ENCODE peak calls at places on chromosome 19, in six cellular contexts. One of them, this sample, is unnamed. For H3K4me1, the result is how much of the 10 kb centered on the place peaks cover.

GRCh38 chr19:16001481-16002312 is 52.9 kb downstream of the OR10H4 start:
- DNase-seq in endothelial cell of umbilical vein: peak
- DNase-seq in ovary: peak
- DNase-seq in heart left ventricle: no peak
- DNase-seq in body of pancreas: peak
- DNase-seq in IMR-90: peak
- DNase-seq in this sample: no peak

GRCh38 chr19:21138130-21138529 is 3.7 kb upstream of the ZNF431 start:
- DNase-seq in body of pancreas: no peak
- DNase-seq in ovary: no peak
- DNase-seq in endothelial cell of umbilical vein: no peak
- DNase-seq in IMR-90: no peak
- DNase-seq in heart left ventricle: no peak
- DNase-seq in this sample: no peak

GRCh38 chr19:54727562-54727961 is 3.3 kb downstream of the KIR3DL3 start:
- DNase-seq in heart left ventricle: no peak
- DNase-seq in ovary: no peak
- DNase-seq in IMR-90: no peak
- DNase-seq in body of pancreas: no peak
- DNase-seq in endothelial cell of umbilical vein: no peak
- DNase-seq in this sample: no peak

GRCh38 chr19:49908480-49909420 is 12.1 kb upstream of the IL4I1 start:
- DNase-seq in ovary: no peak
- DNase-seq in IMR-90: no peak
- DNase-seq in body of pancreas: no peak
- DNase-seq in endothelial cell of umbilical vein: no peak
- DNase-seq in heart left ventricle: no peak
- DNase-seq in this sample: no peak

GRCh38 chr19:13026478-13026999 is 31.3 kb downstream of the NFIX start:
- DNase-seq in body of pancreas: peak
- DNase-seq in IMR-90: peak
- DNase-seq in ovary: no peak
- DNase-seq in heart left ventricle: no peak
- DNase-seq in endothelial cell of umbilical vein: peak
- DNase-seq in this sample: no peak

GRCh38 chr19:9863759-9864158 is 28.6 kb downstream of the PIN1 start:
- DNase-seq in ovary: no peak
- DNase-seq in heart left ventricle: no peak
- DNase-seq in IMR-90: no peak
- DNase-seq in endothelial cell of umbilical vein: no peak
- DNase-seq in body of pancreas: no peak
- DNase-seq in this sample: no peak

GRCh38 chr19:21256722-21257121 is 72.5 kb downstream of the ZNF708 start:
- DNase-seq in IMR-90: peak
- DNase-seq in ovary: no peak
- DNase-seq in endothelial cell of umbilical vein: no peak
- DNase-seq in body of pancreas: no peak
- DNase-seq in heart left ventricle: no peak
- DNase-seq in this sample: no peak

GRCh38 chr19:50658438-50659317 is 9.4 kb downstream of the C19orf81 start:
- DNase-seq in endothelial cell of umbilical vein: peak
- DNase-seq in ovary: peak
- DNase-seq in body of pancreas: peak
- DNase-seq in IMR-90: peak
- DNase-seq in heart left ventricle: peak
- DNase-seq in this sample: no peak

GRCh38 chr19:12788682-12789097 is 2.6 kb upstream of the JUNB start:
- DNase-seq in body of pancreas: peak
- DNase-seq in ovary: peak
- DNase-seq in heart left ventricle: peak
- DNase-seq in IMR-90: peak
- DNase-seq in endothelial cell of umbilical vein: peak
- DNase-seq in this sample: no peak

GRCh38 chr19:8158411-8159074 is 9.2 kb upstream of the FBN3 start:
- DNase-seq in endothelial cell of umbilical vein: peak
- DNase-seq in heart left ventricle: peak
- DNase-seq in body of pancreas: peak
- DNase-seq in ovary: peak
- DNase-seq in IMR-90: peak
- DNase-seq in this sample: peak
- TF ChIP-seq POLR2A in endothelial cell of umbilical vein: no peak
- TF ChIP-seq POLR2A in heart left ventricle: no peak
- TF ChIP-seq POLR2A in body of pancreas: no peak
- TF ChIP-seq POLR2A in ovary: no peak
- TF ChIP-seq POLR2A in IMR-90: no peak
- TF ChIP-seq POLR2A in this sample: no peak

GRCh38 chr19:38647966-38648788 is 728 bp downstream of the ACTN4 start:
- DNase-seq in IMR-90: no peak
- DNase-seq in ovary: no peak
- DNase-seq in endothelial cell of umbilical vein: peak
- DNase-seq in body of pancreas: no peak
- DNase-seq in heart left ventricle: no peak
- DNase-seq in this sample: no peak

GRCh38 chr19:38648789-38649304 is 1.4 kb downstream of the ACTN4 start:
- DNase-seq in IMR-90: no peak
- DNase-seq in endothelial cell of umbilical vein: no peak
- DNase-seq in heart left ventricle: no peak
- DNase-seq in ovary: no peak
- DNase-seq in body of pancreas: no peak
- DNase-seq in this sample: no peak

GRCh38 chr19:38650911-38651584 is 3.6 kb downstream of the ACTN4 start:
- DNase-seq in IMR-90: peak
- DNase-seq in body of pancreas: no peak
- DNase-seq in endothelial cell of umbilical vein: peak
- DNase-seq in heart left ventricle: no peak
- DNase-seq in ovary: no peak
- DNase-seq in this sample: peak

GRCh38 chr19:38649305-38650179 is 2.1 kb downstream of the ACTN4 start:
- DNase-seq in heart left ventricle: no peak
- DNase-seq in ovary: no peak
- DNase-seq in IMR-90: no peak
- DNase-seq in body of pancreas: peak
- DNase-seq in endothelial cell of umbilical vein: peak
- DNase-seq in this sample: peak

DNA sequence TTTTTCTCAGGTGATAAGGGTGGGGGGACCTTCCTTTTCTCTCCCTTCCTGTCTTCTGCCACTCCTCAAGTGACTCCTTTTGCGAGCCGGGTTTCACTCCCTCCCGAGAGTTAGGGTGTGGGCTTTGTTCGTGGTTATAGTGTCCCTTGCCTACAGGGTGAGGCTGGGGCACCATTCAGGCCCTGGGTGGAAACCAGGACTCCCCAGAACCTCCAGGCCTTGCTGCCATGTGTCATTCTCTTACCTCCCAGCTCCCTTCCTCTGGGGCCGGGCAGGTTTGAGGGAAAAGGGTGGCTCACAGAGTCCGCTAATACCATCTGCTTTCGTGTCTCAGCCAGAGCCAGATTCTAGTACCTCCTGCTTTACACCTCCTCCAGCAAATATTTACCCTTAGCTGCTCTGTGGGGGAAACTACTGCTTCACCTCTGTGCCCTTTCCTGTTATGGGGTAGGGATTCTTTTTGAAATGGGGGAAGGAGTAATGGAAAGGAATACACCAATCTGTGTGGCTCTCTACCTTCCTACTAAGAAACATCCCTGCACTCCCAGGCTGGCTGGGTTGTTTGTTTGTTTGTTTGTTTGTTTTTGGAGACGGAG is 2.8 kb downstream of the ACTN4 start:
- DNase-seq in IMR-90: no peak
- DNase-seq in endothelial cell of umbilical vein: no peak
- DNase-seq in ovary: no peak
- DNase-seq in heart left ventricle: no peak
- DNase-seq in body of pancreas: no peak
- DNase-seq in this sample: no peak
- H3K4me1 ChIP-seq in IMR-90: under half
- H3K4me1 ChIP-seq in endothelial cell of umbilical vein: half or more
- H3K4me1 ChIP-seq in ovary: under half
- H3K4me1 ChIP-seq in heart left ventricle: under half
- H3K4me1 ChIP-seq in body of pancreas: half or more
- H3K4me1 ChIP-seq in this sample: half or more

GRCh38 chr19:18571564-18572344 is at the start of gene UBA52:
- DNase-seq in IMR-90: peak
- DNase-seq in body of pancreas: peak
- DNase-seq in heart left ventricle: peak
- DNase-seq in ovary: peak
- DNase-seq in endothelial cell of umbilical vein: peak
- DNase-seq in this sample: peak
- TF ChIP-seq POLR2A in IMR-90: peak
- TF ChIP-seq POLR2A in body of pancreas: peak
- TF ChIP-seq POLR2A in heart left ventricle: peak
- TF ChIP-seq POLR2A in ovary: peak
- TF ChIP-seq POLR2A in endothelial cell of umbilical vein: peak
- TF ChIP-seq POLR2A in this sample: peak

GRCh38 chr19:5996102-5996501 is 18.2 kb upstream of the RANBP3 start:
- DNase-seq in ovary: no peak
- DNase-seq in body of pancreas: no peak
- DNase-seq in heart left ventricle: no peak
- DNase-seq in IMR-90: no peak
- DNase-seq in endothelial cell of umbilical vein: no peak
- DNase-seq in this sample: no peak
- H3K4me1 ChIP-seq in ovary: under half
- H3K4me1 ChIP-seq in body of pancreas: under half
- H3K4me1 ChIP-seq in heart left ventricle: under half
- H3K4me1 ChIP-seq in IMR-90: under half
- H3K4me1 ChIP-seq in endothelial cell of umbilical vein: under half
- H3K4me1 ChIP-seq in this sample: under half

GRCh38 chr19:14648506-14648905 is 26.1 kb downstream of the ADGRE3 start:
- DNase-seq in ovary: no peak
- DNase-seq in heart left ventricle: no peak
- DNase-seq in body of pancreas: no peak
- DNase-seq in endothelial cell of umbilical vein: no peak
- DNase-seq in IMR-90: no peak
- DNase-seq in this sample: no peak
- TF ChIP-seq POLR2A in ovary: no peak
- TF ChIP-seq POLR2A in heart left ventricle: no peak
- TF ChIP-seq POLR2A in body of pancreas: no peak
- TF ChIP-seq POLR2A in endothelial cell of umbilical vein: no peak
- TF ChIP-seq POLR2A in IMR-90: no peak
- TF ChIP-seq POLR2A in this sample: no peak

DNA sequence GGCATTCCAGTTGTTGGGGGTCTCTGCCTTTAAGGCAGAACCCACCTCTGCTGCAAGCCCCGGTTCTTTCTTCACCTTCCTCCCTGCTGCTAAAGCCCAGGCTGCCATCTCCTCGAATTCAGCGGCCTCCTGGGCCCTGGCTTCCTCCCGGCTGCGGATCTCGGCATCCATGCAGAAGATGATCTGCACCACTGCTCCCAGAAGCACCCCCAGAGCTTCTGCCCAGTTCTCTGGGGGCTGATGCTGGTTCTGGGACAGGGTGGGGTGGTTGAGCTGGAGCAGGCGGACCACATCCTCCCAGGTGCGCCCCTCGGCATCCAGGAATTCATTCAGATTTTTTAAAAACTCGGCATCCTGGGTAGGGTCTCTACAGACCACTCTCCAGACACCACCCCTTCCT is 987 bp downstream of the PNMA8A start:
- DNase-seq in ovary: peak
- DNase-seq in endothelial cell of umbilical vein: no peak
- DNase-seq in body of pancreas: no peak
- DNase-seq in heart left ventricle: no peak
- DNase-seq in IMR-90: no peak
- DNase-seq in this sample: no peak
- H3K4me1 ChIP-seq in ovary: under half
- H3K4me1 ChIP-seq in endothelial cell of umbilical vein: under half
- H3K4me1 ChIP-seq in body of pancreas: under half
- H3K4me1 ChIP-seq in heart left ventricle: under half
- H3K4me1 ChIP-seq in IMR-90: under half
- H3K4me1 ChIP-seq in this sample: under half

GRCh38 chr19:58551577-58552471 is 3.1 kb downstream of the CHMP2A start:
- DNase-seq in endothelial cell of umbilical vein: no peak
- DNase-seq in IMR-90: no peak
- DNase-seq in heart left ventricle: no peak
- DNase-seq in body of pancreas: no peak
- DNase-seq in ovary: no peak
- DNase-seq in this sample: no peak
- TF ChIP-seq POLR2A in endothelial cell of umbilical vein: no peak
- TF ChIP-seq POLR2A in IMR-90: no peak
- TF ChIP-seq POLR2A in heart left ventricle: no peak
- TF ChIP-seq POLR2A in body of pancreas: no peak
- TF ChIP-seq POLR2A in ovary: no peak
- TF ChIP-seq POLR2A in this sample: no peak

GRCh38 chr19:34269968-34270621 is 15.7 kb downstream of the GARRE1 start:
- DNase-seq in body of pancreas: peak
- DNase-seq in ovary: peak
- DNase-seq in heart left ventricle: peak
- DNase-seq in IMR-90: peak
- DNase-seq in endothelial cell of umbilical vein: peak
- DNase-seq in this sample: peak
- H3K4me1 ChIP-seq in body of pancreas: half or more
- H3K4me1 ChIP-seq in ovary: under half
- H3K4me1 ChIP-seq in heart left ventricle: under half
- H3K4me1 ChIP-seq in IMR-90: under half
- H3K4me1 ChIP-seq in endothelial cell of umbilical vein: half or more
- H3K4me1 ChIP-seq in this sample: half or more

GRCh38 chr19:48646912-48647216 is 877 bp upstream of the CA11 start:
- DNase-seq in ovary: no peak
- DNase-seq in heart left ventricle: no peak
- DNase-seq in IMR-90: no peak
- DNase-seq in body of pancreas: no peak
- DNase-seq in endothelial cell of umbilical vein: no peak
- DNase-seq in this sample: no peak

GRCh38 chr19:48645652-48646191 is at the start of gene CA11:
- DNase-seq in body of pancreas: no peak
- DNase-seq in IMR-90: no peak
- DNase-seq in endothelial cell of umbilical vein: no peak
- DNase-seq in ovary: no peak
- DNase-seq in heart left ventricle: no peak
- DNase-seq in this sample: no peak

GRCh38 chr19:48644355-48644754 is 1.6 kb downstream of the CA11 start:
- DNase-seq in ovary: no peak
- DNase-seq in body of pancreas: no peak
- DNase-seq in heart left ventricle: peak
- DNase-seq in endothelial cell of umbilical vein: no peak
- DNase-seq in IMR-90: no peak
- DNase-seq in this sample: no peak

GRCh38 chr19:48646192-48646911 is 365 bp upstream of the CA11 start:
- DNase-seq in endothelial cell of umbilical vein: peak
- DNase-seq in IMR-90: peak
- DNase-seq in heart left ventricle: peak
- DNase-seq in ovary: peak
- DNase-seq in body of pancreas: peak
- DNase-seq in this sample: peak

DNA sequence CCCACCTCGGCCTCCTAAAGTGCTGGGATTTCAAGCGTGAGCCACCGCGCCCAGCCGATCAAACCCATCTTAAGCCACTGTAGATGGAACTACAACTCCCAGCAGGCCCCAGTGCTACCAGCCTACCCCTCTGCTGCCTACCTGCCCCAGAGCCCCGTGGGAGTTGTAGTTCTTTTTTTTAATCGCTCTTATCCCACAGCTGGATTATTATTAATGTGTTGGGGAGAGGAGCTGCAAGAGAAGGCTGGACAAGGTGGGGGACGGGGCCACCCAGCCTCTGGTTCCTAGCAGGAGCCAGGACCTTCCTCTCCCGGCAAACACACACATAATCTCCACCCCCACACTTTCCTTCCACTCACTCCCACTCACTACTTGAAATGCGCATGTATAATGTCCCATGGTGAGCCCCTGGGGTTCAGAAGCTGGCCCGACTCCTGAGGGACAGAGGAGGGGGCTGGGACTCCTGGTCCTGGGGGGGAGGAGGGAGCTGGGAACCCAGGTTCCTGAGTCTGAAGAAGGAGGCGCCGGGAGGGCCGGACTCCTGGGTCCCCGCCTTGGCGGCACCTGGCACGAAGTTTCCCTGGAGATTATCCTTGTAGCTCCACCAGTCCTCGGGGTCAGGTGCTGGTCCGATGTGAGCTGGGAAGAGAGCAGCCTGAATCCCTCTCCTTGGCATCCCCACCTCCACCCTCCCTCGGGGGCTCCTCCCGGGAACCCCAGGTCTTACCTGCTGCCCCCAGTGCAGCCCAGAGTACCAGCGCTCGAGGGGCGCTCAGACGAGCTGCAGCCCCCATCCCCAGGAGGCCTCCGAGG is 942 bp downstream of the CA11 start:
- DNase-seq in endothelial cell of umbilical vein: peak
- DNase-seq in heart left ventricle: peak
- DNase-seq in body of pancreas: peak
- DNase-seq in ovary: peak
- DNase-seq in IMR-90: peak
- DNase-seq in this sample: peak
- TF ChIP-seq POLR2A in endothelial cell of umbilical vein: no peak
- TF ChIP-seq POLR2A in heart left ventricle: no peak
- TF ChIP-seq POLR2A in body of pancreas: no peak
- TF ChIP-seq POLR2A in ovary: peak
- TF ChIP-seq POLR2A in IMR-90: no peak
- TF ChIP-seq POLR2A in this sample: peak